ENCODE peak calls at places on chromosome 20, in six cellular contexts. F is small intestine, H is uterus, N is DND-41, K is right cardiac atrium, X is SJSA1. P is an unnamed sample. For H3K4me1, the result is how much of the 10 kb centered on the place peaks cover.

GRCh38 chr20:44154521-44155001 is 32.4 kb downstream of the JPH2 start:
- DNase-seq in F (no peak), H (peak), N (no peak), K (no peak), X (peak), P (no peak)

GRCh38 chr20:60583741-60584140 is 625.5 kb downstream of the CDH26 start:
- DNase-seq in F (no peak), H (no peak), N (no peak), K (no peak), X (no peak), P (no peak)

GRCh38 chr20:13765868-13766416 is 18.8 kb downstream of the ESF1 start:
- DNase-seq in F (no peak), H (no peak), N (no peak), K (no peak), X (no peak), P (no peak)

GRCh38 chr20:37821691-37822655 is 81.0 kb upstream of the VSTM2L start:
- DNase-seq in F (no peak), H (no peak), N (no peak), K (no peak), X (peak), P (no peak)

GRCh38 chr20:2485662-2486061 is 15.1 kb upstream of the SNRPB start:
- DNase-seq in F (no peak), H (no peak), N (no peak), K (peak), X (no peak), P (no peak)

GRCh38 chr20:50317644-50318043 is 127.0 kb downstream of the CEBPB start:
- DNase-seq in F (no peak), H (no peak), N (no peak), K (no peak), X (no peak), P (no peak)

GRCh38 chr20:36887779-36888133 is 11.8 kb downstream of the TLDC2 start:
- DNase-seq in F (no peak), H (no peak), N (no peak), K (no peak), X (no peak), P (no peak)

GRCh38 chr20:39825950-39826349 is 863.1 kb downstream of the MAFB start:
- DNase-seq in F (no peak), H (no peak), N (no peak), K (no peak), X (no peak), P (no peak)

GRCh38 chr20:53621482-53622246 is 28.0 kb upstream of the ZNF217 start:
- DNase-seq in F (peak), H (peak), N (peak), K (peak), X (peak), P (no peak)

GRCh38 chr20:53623454-53624206 is 30.0 kb upstream of the ZNF217 start:
- DNase-seq in F (peak), H (peak), N (peak), K (peak), X (peak), P (peak)

GRCh38 chr20:53626584-53626983 is 32.9 kb upstream of the ZNF217 start:
- DNase-seq in F (no peak), H (no peak), N (no peak), K (no peak), X (no peak), P (no peak)

GRCh38 chr20:53622247-53623114 is 28.8 kb upstream of the ZNF217 start:
- DNase-seq in F (peak), H (no peak), N (peak), K (no peak), X (peak), P (no peak)

DNA sequence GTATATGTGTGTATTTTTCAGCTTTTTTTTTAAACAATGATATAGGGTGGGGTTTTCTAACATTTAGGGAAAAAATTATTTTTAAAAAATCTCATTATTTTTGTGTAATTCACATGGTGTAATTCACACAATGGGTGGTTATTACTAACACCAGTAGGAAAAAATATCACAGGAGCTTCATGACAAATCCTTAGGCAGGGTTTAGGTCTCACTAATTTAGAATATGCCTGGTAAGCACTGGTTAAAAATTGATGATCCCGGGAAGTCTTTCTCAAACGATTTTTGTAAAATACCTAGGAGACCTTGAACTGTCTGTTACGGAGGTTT is 29.5 kb upstream of the ZNF217 start:
- DNase-seq in F (no peak), H (no peak), N (no peak), K (no peak), X (no peak), P (no peak)
- H3K4me3 ChIP-seq in F (peak), H (peak), N (no peak), K (peak), X (peak), P (peak)

GRCh38 chr20:16280219-16280618 is 293.0 kb downstream of the KIF16B start:
- DNase-seq in F (no peak), H (no peak), N (no peak), K (no peak), X (no peak), P (no peak)
- H3K4me1 ChIP-seq in F (under half), H (under half), N (under half), K (under half), X (under half), P (under half)

DNA sequence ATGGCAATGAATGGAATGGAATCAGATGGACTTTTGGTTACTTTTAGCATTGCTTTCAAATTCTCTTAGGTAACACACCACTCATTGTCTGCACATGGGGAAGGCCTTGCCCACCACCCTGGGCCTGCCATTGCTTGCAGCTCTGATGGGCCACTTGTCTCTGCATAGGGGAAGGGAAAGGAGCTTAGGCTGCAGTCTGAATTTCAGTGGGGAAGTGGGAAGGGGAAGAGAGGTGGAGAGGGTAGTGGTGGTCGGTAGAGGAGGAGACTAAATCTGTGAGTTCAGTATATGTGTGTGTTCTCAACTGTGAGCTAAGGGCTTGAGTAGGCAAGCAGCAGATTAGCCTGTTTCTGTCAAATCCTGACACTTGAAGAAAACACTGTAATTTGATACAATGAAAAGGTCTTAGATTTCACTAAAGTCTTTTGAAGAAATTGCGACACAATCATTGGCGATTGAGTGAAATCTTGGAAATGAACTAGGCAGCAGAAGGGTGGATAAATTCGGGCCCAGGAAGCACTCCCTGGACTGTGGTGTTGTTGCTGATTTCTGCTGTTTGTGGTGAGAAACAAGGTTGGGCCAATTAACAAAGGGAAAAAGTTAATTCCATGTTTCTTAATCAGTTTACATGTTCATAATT is 80.6 kb downstream of the OTOR start:
- DNase-seq in F (no peak), H (no peak), N (no peak), K (no peak), X (no peak), P (no peak)
- H3K4me3 ChIP-seq in F (no peak), H (no peak), N (no peak), K (no peak), X (no peak), P (no peak)

DNA sequence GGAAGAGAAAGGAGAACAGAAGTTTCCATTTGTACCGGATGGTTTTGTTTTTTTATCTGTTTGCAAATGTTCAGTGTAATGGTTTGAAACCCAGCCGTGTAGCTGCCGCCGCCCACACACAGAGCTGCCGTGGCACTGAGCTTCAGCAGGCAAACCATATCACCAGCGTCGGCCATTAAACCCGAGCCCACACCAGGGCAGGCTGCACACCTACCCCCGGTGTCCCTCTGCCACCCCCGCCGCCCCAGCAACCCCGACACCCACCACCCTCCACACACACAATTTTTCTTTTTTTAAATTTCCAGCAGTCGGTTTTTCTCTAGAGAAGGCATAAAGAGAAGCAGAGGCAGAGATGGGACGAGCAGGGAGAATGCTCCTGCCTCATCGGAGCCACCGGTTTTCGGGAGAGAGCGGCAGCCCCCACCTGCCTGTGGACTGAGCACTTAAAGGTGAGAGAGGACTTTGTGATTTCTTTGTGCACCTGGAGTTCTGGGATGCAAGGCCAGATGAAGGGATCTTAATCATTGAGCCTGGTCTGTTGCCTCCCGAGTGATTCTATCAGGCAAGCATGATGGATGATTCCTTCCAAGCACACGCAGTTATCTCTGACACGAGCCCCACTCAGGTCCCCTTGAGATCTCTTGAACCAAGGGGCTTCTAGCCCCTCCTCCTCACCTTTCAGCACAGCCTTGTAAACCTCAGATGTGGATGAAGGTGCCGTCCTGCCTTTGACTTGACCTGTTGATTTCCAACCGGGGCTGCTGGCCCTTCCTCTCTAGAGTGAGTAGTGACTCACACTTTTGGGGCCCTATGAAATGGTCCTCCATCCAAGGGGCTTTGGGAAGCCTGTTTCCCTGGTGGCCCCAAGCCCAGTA is 17.5 kb upstream of the ZNF831 start:
- DNase-seq in F (no peak), H (no peak), N (no peak), K (peak), X (no peak), P (no peak)
- H3K4me1 ChIP-seq in F (under half), H (under half), N (under half), K (under half), X (under half), P (half or more)

GRCh38 chr20:62475027-62475818 is 572 bp downstream of the GATA5 start:
- DNase-seq in F (peak), H (no peak), N (no peak), K (peak), X (no peak), P (no peak)

GRCh38 chr20:62474585-62475026 is 1.2 kb downstream of the GATA5 start:
- DNase-seq in F (no peak), H (no peak), N (no peak), K (no peak), X (no peak), P (no peak)

GRCh38 chr20:62473200-62473585 is 2.6 kb downstream of the GATA5 start:
- DNase-seq in F (no peak), H (no peak), N (no peak), K (no peak), X (no peak), P (no peak)

GRCh38 chr20:62472343-62473199 is 3.2 kb downstream of the GATA5 start:
- DNase-seq in F (peak), H (no peak), N (no peak), K (no peak), X (no peak), P (no peak)

GRCh38 chr20:62473717-62474584 is 1.8 kb downstream of the GATA5 start:
- DNase-seq in F (peak), H (no peak), N (no peak), K (peak), X (no peak), P (no peak)
- H3K4me3 ChIP-seq in F (peak), H (no peak), N (no peak), K (peak), X (no peak), P (no peak)

DNA sequence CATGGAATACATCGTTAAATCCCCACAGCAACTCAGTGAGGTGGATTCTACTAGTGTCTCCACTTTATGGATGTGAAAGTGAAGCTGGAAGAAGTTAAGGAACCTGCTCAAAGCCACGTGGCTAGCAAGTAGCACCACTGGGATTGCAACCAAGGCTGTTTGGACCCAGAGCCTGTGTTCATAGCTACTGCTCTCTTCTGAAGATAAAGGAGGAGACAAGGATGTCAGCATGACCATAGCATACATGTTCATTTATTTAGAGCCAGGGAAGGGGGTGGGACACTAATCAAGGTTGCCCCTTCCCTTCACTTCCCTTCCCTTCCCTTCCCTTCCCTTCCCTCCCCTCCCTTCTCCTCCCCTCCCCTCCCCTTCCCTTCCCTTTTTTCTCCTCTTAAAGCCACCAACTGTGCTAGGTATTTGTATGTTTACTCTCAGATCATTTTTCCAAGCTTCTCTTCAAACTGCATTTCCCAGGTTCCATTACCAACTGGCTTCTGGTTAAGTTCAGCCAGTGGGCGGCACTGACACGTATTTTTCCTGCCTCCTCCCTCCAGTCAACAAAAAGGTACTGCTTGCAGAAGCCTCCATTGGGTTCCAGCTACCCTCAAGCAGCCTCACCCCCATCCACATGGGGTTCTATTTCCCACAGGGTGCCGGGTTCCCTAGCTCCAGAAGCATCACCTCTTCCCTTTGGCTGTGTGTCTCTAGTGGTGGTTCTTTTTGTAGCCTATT is 134.9 kb downstream of the BCAS1 start:
- DNase-seq in F (no peak), H (no peak), N (no peak), K (no peak), X (no peak), P (no peak)
- H3K4me1 ChIP-seq in F (under half), H (under half), N (under half), K (under half), X (under half), P (under half)

DNA sequence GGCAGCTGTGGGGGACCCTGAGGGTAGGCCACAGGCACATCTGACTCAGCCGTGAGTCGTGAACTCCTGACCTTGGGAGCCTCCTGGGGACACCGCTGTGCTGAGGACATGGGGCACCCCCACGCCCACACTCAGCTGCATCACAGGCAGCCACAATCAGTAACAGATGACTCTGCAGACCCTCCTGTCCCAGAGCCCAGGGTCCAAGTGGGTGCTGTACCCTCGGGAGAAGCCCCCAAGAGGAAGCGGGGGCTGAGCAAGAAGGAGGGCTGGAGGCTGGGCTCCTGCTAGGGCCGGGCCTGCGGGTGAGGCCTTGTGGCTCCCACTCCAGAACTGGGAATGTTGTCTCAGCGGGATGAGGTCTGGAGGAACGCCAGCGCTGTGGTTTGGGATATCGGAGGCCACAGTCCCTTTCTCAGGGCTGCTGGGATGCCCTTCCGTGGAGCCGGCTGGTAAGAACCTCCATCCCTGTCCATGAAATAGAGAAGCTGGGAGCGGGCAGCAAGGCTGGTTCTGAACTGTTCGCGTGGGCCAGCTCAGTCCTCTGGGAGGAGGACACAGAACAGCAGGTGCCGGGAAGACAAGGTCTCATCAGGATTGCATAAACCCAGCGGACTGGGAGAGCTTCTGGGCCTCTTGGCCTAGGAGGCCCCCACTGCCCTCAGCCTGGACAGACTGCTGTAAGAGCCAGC is 3.1 kb upstream of the LAMA5 start:
- DNase-seq in F (no peak), H (no peak), N (no peak), K (peak), X (peak), P (no peak)
- H3K4me3 ChIP-seq in F (no peak), H (no peak), N (no peak), K (no peak), X (no peak), P (no peak)

GRCh38 chr20:723756-724155 is 44.5 kb downstream of the SLC52A3 start:
- DNase-seq in F (no peak), H (no peak), N (no peak), K (peak), X (no peak), P (no peak)
- H3K4me1 ChIP-seq in F (under half), H (under half), N (under half), K (under half), X (under half), P (under half)

GRCh38 chr20:19760371-19760721 is 2.3 kb downstream of the RIN2 start:
- DNase-seq in F (no peak), H (no peak), N (no peak), K (no peak), X (no peak), P (no peak)

GRCh38 chr20:19757487-19757972 is 528 bp upstream of the RIN2 start:
- DNase-seq in F (peak), H (peak), N (no peak), K (peak), X (no peak), P (no peak)

GRCh38 chr20:19757973-19758887 is at the start of gene RIN2:
- DNase-seq in F (peak), H (peak), N (no peak), K (peak), X (peak), P (no peak)

GRCh38 chr20:19756756-19757486 is 1.1 kb upstream of the RIN2 start:
- DNase-seq in F (peak), H (no peak), N (no peak), K (no peak), X (no peak), P (no peak)

DNA sequence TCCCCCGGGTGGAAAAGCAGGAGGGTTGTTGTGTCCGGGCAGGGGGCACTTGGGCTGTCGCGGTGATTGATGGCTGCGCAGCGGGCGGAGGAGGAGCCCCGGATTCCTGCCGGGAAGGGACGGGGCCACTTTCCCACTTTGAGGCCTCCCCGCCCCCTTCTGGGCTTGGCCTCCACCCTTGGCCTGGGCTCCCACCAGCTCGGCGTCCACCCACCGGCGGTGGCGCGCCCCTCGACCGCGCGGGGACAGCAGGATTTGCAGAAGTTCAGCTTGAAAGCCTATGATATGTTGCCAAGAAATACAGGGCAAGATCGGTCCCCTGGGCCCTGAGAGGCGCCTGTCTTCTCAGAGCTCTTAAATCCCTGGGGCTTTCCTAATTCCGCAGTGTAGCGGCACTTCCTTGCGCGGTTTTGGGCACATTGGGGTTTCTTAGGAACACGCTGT is 852 bp downstream of the RIN2 start:
- DNase-seq in F (peak), H (peak), N (no peak), K (peak), X (peak), P (no peak)
- H3K4me3 ChIP-seq in F (peak), H (peak), N (no peak), K (peak), X (peak), P (no peak)

P was measured in naive thymus-derived CD4-positive, alpha-beta T cell.